ENCODE peak calls at places on chromosomes 12 and 14, in four cellular contexts. O is adrenal gland, E is right lobe of liver, Y is uterus. S is an unnamed sample. For H3K4me1, the result is how much of the 10 kb centered on the place peaks cover.

GRCh38 chr12:21516281-21516680 is 9.8 kb upstream of the SPX start:
- DNase-seq in O (no peak), E (no peak), Y (no peak), S (no peak)

GRCh38 chr12:64008596-64008995 is 164.1 kb downstream of the SRGAP1 start:
- DNase-seq in O (no peak), E (no peak), Y (no peak), S (no peak)

GRCh38 chr12:58530421-58531067 is 389.8 kb downstream of the LRIG3 start:
- DNase-seq in O (no peak), E (no peak), Y (no peak), S (no peak)

GRCh38 chr14:70622111-70622712 is 19.5 kb upstream of the TTC9 start:
- DNase-seq in O (no peak), E (no peak), Y (no peak), S (no peak)

GRCh38 chr12:124358572-124358971 is 63.7 kb downstream of the RFLNA start:
- DNase-seq in O (no peak), E (no peak), Y (no peak), S (no peak)

GRCh38 chr12:14394317-14395058 is 29.0 kb downstream of the ATF7IP start:
- DNase-seq in O (peak), E (no peak), Y (peak), S (no peak)

GRCh38 chr14:54221971-54222370 is 174.8 kb upstream of the CDKN3 start:
- DNase-seq in O (no peak), E (no peak), Y (no peak), S (no peak)

GRCh38 chr12:7609480-7609879 is 56.2 kb downstream of the APOBEC1 start:
- DNase-seq in O (no peak), E (no peak), Y (no peak), S (no peak)

GRCh38 chr12:23550753-23551152 is 398.7 kb downstream of the SOX5 start:
- DNase-seq in O (no peak), E (no peak), Y (no peak), S (no peak)

GRCh38 chr14:74468513-74468912 is 24.6 kb downstream of the NPC2 start:
- DNase-seq in O (no peak), E (no peak), Y (no peak), S (no peak)

GRCh38 chr14:29310757-29311156 is 544.2 kb downstream of the FOXG1 start:
- DNase-seq in O (no peak), E (no peak), Y (no peak), S (no peak)

GRCh38 chr12:131860472-131861260 is 32.5 kb downstream of the MMP17 start:
- DNase-seq in O (no peak), E (peak), Y (no peak), S (peak)

GRCh38 chr14:104214411-104214810 is 76.0 kb downstream of the KIF26A start:
- DNase-seq in O (no peak), E (no peak), Y (no peak), S (no peak)

GRCh38 chr12:61523276-61523992 is 736.8 kb upstream of the USP15 start:
- DNase-seq in O (no peak), E (no peak), Y (no peak), S (no peak)

GRCh38 chr12:61524851-61525250 is 735.4 kb upstream of the USP15 start:
- DNase-seq in O (no peak), E (no peak), Y (no peak), S (no peak)

GRCh38 chr12:61525331-61525730 is 734.9 kb upstream of the USP15 start:
- DNase-seq in O (no peak), E (no peak), Y (no peak), S (no peak)

GRCh38 chr12:61521258-61521657 is 738.9 kb upstream of the USP15 start:
- DNase-seq in O (no peak), E (no peak), Y (no peak), S (no peak)
- H3K27ac ChIP-seq in O (no peak), E (no peak), Y (no peak), S (no peak)

GRCh38 chr12:62347922-62348650 is 87.9 kb downstream of the USP15 start:
- DNase-seq in O (peak), E (no peak), Y (no peak), S (no peak)

GRCh38 chr12:62346817-62347216 is 86.6 kb downstream of the USP15 start:
- DNase-seq in O (no peak), E (no peak), Y (no peak), S (no peak)

GRCh38 chr12:62350554-62350953 is 90.3 kb downstream of the USP15 start:
- DNase-seq in O (no peak), E (no peak), Y (no peak), S (no peak)

GRCh38 chr12:62345667-62346066 is 85.5 kb downstream of the USP15 start:
- DNase-seq in O (no peak), E (no peak), Y (no peak), S (no peak)

GRCh38 chr12:62351326-62351725 is 91.1 kb downstream of the USP15 start:
- DNase-seq in O (no peak), E (no peak), Y (no peak), S (no peak)
- H3K4me1 ChIP-seq in O (under half), E (under half), Y (under half), S (under half)

DNA sequence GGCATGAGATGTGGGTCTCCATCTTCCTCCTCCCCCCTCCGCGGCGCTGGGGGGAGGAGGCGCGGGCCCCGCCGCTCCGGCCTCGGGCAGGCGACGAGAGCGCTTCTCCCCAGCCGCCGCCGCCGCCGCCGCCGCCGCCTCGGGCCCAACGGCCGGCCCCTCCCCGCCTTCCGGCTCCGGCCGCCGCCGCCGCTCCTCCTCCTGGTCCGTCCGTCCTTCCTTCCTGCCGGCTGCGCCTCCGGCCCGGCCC is 411 bp downstream of the FBXL14 start:
- DNase-seq in O (peak), E (no peak), Y (peak), S (peak)
- TF ChIP-seq POLR2A in O (no peak), E (no peak), Y (peak), S (no peak)

DNA sequence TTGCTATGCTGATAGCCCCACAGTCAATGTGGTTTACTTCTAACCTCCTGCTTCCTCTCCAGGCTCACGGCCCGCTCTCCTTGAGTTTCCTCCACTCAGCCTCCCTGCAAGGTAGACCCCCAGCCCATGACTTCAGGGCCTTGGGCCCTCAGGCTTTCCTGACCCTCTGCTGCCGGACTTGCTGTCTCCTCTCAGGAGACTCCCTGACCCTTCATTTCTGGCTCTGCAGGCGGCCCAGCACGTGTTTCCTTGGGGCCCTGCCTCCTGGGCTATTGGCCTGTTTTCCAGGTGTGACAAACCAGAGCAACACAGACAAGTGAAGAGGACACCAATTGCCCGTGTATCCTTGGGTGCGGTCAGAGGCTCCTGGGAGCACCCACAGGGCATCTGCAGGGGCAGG is 54.6 kb downstream of the NFKBIA start:
- DNase-seq in O (no peak), E (no peak), Y (no peak), S (no peak)
- H3K27ac ChIP-seq in O (no peak), E (no peak), Y (no peak), S (no peak)

DNA sequence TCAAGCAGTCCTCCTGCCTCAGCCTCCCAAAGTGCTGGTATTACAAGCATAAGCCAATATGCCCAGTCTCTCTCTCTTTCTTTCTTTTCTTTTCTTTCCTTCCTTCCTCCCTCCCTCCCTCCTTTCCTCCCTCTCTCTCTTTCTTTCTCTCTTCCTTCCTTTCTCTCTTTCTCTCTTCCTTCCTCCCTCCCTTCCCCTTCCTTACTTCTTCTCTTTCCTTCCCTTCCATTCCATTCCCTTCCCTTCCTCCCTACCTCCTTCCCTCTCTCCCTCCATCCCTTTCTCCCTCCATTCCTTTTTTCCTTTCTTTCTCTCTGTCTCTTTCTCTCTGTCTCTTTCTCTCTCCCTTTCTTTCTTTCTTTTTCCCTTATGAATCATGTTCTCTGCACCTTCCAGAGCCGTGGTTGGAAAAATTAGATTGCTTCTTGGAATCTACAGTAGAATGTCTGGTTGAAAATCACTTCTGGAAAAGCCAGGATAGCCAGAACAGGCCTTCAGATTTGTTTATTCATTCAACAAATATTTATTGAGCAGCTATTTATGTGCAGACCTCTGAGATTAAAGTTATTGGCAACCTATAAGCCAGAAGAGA is 68.4 kb upstream of the ARHGAP5 start:
- DNase-seq in O (no peak), E (no peak), Y (no peak), S (no peak)
- H3K4me1 ChIP-seq in O (under half), E (under half), Y (under half), S (under half)

DNA sequence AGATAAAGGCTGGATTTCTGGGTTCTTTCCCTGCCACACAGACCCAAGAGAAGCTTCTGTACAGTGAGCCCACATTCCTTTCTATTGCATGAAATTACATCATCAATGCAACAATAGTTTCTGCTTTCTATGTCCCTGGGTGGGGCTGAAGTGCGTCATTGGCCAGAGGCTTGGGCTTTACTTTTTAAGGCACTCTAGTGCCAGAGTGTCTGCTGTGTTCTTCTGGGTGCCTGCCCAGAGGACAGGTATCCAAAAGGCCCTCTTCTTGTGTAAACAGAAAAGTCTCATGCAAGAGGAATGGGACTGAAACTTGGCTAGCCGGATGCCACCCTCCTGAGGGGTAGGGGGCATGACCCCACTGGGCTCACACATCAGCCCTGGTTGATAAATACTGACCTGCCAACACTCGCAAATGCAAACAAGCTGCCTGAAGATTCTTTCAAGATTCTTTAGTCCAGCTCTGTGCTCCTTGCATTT is 5.9 kb downstream of the KRT86 start:
- DNase-seq in O (no peak), E (no peak), Y (peak), S (no peak)
- TF ChIP-seq POLR2A in O (no peak), E (no peak), Y (no peak), S (no peak)

GRCh38 chr12:92140919-92141536 is 4.6 kb downstream of the BTG1 start:
- DNase-seq in O (no peak), E (no peak), Y (no peak), S (no peak)
- H3K27ac ChIP-seq in O (no peak), E (peak), Y (peak), S (peak)

GRCh38 chr12:108690191-108690518 is 41.2 kb downstream of the CORO1C start:
- DNase-seq in O (no peak), E (no peak), Y (no peak), S (no peak)
- H3K4me1 ChIP-seq in O (half or more), E (under half), Y (under half), S (half or more)

GRCh38 chr12:24901975-24902461 is 46.9 kb downstream of the BCAT1 start:
- DNase-seq in O (peak), E (no peak), Y (no peak), S (no peak)
- TF ChIP-seq POLR2A in O (no peak), E (no peak), Y (no peak), S (no peak)